ENCODE peak calls at places on chromosomes 16 and 17, in four cellular contexts. One of them, this sample, is unnamed.

GRCh38 chr16:86049641-86050040 is 150.7 kb downstream of the IRF8 start:
- DNase-seq in GM12878: no peak
- DNase-seq in SK-N-SH: no peak
- DNase-seq in HepG2: no peak
- DNase-seq in this sample: no peak

GRCh38 chr16:85514601-85515318 is 98.4 kb upstream of the GSE1 start:
- DNase-seq in SK-N-SH: peak
- DNase-seq in GM12878: no peak
- DNase-seq in HepG2: peak
- DNase-seq in this sample: peak

GRCh38 chr17:55770220-55770870 is 19.5 kb downstream of the PCTP start:
- DNase-seq in SK-N-SH: peak
- DNase-seq in HepG2: peak
- DNase-seq in GM12878: no peak
- DNase-seq in this sample: peak

GRCh38 chr16:22092143-22092933 is at the start of gene VWA3A:
- DNase-seq in GM12878: no peak
- DNase-seq in SK-N-SH: no peak
- DNase-seq in HepG2: no peak
- DNase-seq in this sample: no peak

GRCh38 chr17:614637-615546 is 99.7 kb downstream of the VPS53 start:
- DNase-seq in HepG2: no peak
- DNase-seq in SK-N-SH: no peak
- DNase-seq in GM12878: no peak
- DNase-seq in this sample: no peak

GRCh38 chr17:4001048-4001590 is 36.9 kb upstream of the ATP2A3 start:
- DNase-seq in HepG2: no peak
- DNase-seq in GM12878: no peak
- DNase-seq in SK-N-SH: no peak
- DNase-seq in this sample: no peak

GRCh38 chr17:13885550-13885949 is 183.8 kb upstream of the COX10 start:
- DNase-seq in HepG2: no peak
- DNase-seq in GM12878: no peak
- DNase-seq in SK-N-SH: no peak
- DNase-seq in this sample: no peak

GRCh38 chr17:17140590-17140980 is 65.5 kb downstream of the PLD6 start:
- DNase-seq in GM12878: no peak
- DNase-seq in SK-N-SH: no peak
- DNase-seq in HepG2: no peak
- DNase-seq in this sample: peak

GRCh38 chr16:23807028-23807427 is 28.8 kb upstream of the PRKCB start:
- DNase-seq in SK-N-SH: no peak
- DNase-seq in HepG2: no peak
- DNase-seq in GM12878: no peak
- DNase-seq in this sample: no peak

GRCh38 chr17:2948721-2949468 is 114.5 kb downstream of the OR1D5 start:
- DNase-seq in SK-N-SH: no peak
- DNase-seq in GM12878: no peak
- DNase-seq in HepG2: no peak
- DNase-seq in this sample: no peak

GRCh38 chr16:17282247-17282646 is 188.5 kb downstream of the XYLT1 start:
- DNase-seq in SK-N-SH: no peak
- DNase-seq in HepG2: no peak
- DNase-seq in GM12878: no peak
- DNase-seq in this sample: no peak

GRCh38 chr17:16933317-16934132 is 38.4 kb downstream of the TNFRSF13B start:
- DNase-seq in HepG2: no peak
- DNase-seq in SK-N-SH: no peak
- DNase-seq in GM12878: no peak
- DNase-seq in this sample: no peak

GRCh38 chr17:1561420-1562177 is 993 bp downstream of the PITPNA start:
- DNase-seq in SK-N-SH: peak
- DNase-seq in GM12878: no peak
- DNase-seq in HepG2: no peak
- DNase-seq in this sample: peak

GRCh38 chr17:55454906-55455474 is 33.4 kb upstream of the MMD start:
- DNase-seq in GM12878: no peak
- DNase-seq in SK-N-SH: no peak
- DNase-seq in HepG2: peak
- DNase-seq in this sample: peak

GRCh38 chr17:1882836-1883235 is 53.0 kb downstream of the RPA1 start:
- DNase-seq in GM12878: no peak
- DNase-seq in HepG2: peak
- DNase-seq in SK-N-SH: peak
- DNase-seq in this sample: peak

GRCh38 chr17:27983853-27984252 is 58.6 kb upstream of the NLK start:
- DNase-seq in HepG2: no peak
- DNase-seq in GM12878: no peak
- DNase-seq in SK-N-SH: no peak
- DNase-seq in this sample: no peak

GRCh38 chr17:59361386-59361785 is 29.9 kb downstream of the YPEL2 start:
- DNase-seq in GM12878: no peak
- DNase-seq in HepG2: no peak
- DNase-seq in SK-N-SH: no peak
- DNase-seq in this sample: no peak

GRCh38 chr17:79169861-79170260 is 95.2 kb downstream of the ENGASE start:
- DNase-seq in SK-N-SH: no peak
- DNase-seq in GM12878: no peak
- DNase-seq in HepG2: no peak
- DNase-seq in this sample: no peak

GRCh38 chr16:56742030-56742984 is 12.4 kb downstream of the NUP93 start:
- DNase-seq in SK-N-SH: no peak
- DNase-seq in GM12878: no peak
- DNase-seq in HepG2: no peak
- DNase-seq in this sample: no peak

GRCh38 chr17:671076-671762 is 43.4 kb downstream of the VPS53 start:
- DNase-seq in SK-N-SH: no peak
- DNase-seq in GM12878: no peak
- DNase-seq in HepG2: no peak
- DNase-seq in this sample: no peak

GRCh38 chr17:4444782-4445473 is 11.2 kb downstream of the SPNS3 start:
- DNase-seq in GM12878: no peak
- DNase-seq in HepG2: no peak
- DNase-seq in SK-N-SH: peak
- DNase-seq in this sample: no peak

GRCh38 chr16:86831366-86831765 is 253.0 kb downstream of the FOXL1 start:
- DNase-seq in HepG2: no peak
- DNase-seq in SK-N-SH: no peak
- DNase-seq in GM12878: no peak
- DNase-seq in this sample: no peak

GRCh38 chr17:61201211-61201610 is 198.4 kb upstream of the TBX2 start:
- DNase-seq in SK-N-SH: no peak
- DNase-seq in GM12878: no peak
- DNase-seq in HepG2: peak
- DNase-seq in this sample: peak

GRCh38 chr16:76943936-76944335 is 247.1 kb upstream of the MON1B start:
- DNase-seq in SK-N-SH: no peak
- DNase-seq in HepG2: no peak
- DNase-seq in GM12878: no peak
- DNase-seq in this sample: no peak

DNA sequence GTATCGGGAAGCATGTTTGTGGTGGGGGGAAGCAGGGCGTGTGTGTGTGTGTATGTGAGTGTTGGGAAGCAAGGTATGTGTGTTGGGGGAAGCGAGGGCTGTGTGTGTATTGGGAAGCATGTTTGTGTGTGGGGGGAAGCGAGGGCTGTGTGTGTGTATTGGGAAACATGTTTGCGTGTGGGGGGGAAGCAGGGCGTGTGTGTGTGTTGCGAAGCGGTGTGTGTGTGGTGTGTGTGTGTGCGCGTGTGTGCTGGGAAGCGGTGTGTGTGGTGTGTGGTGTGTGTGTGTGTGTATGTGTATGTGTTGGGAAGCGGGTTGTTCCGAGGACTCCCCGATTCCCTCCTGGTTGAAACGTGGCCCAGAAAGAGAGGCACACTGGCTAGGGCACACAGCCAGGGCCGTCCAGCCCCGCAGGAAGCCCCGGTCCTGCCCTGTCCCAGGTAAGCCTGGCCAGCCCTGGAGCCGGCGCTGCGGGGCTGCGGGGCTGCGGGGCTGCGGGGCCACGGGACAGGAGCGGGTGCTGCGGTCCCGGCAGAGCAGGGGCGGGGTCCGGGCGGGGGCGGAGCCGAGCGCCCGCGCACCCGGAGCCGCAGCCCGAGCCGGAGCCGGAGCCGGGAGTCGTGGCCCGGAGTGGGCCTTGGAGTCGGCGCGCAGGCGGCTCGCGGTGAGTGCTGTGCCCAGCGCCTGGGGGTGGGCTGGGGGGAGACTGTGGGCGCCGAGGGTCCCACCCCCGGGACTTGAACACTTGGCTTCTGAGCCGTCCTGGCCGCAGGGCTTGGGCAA is at the start of gene NOD2:
- DNase-seq in GM12878: no peak
- DNase-seq in SK-N-SH: peak
- DNase-seq in HepG2: no peak
- DNase-seq in this sample: peak
- TF ChIP-seq PBX3 in GM12878: no peak
- TF ChIP-seq PBX3 in SK-N-SH: no peak
- TF ChIP-seq PBX3 in HepG2: no peak
- TF ChIP-seq PBX3 in this sample: no peak

GRCh38 chr16:27363797-27364196 is 38.2 kb upstream of the IL21R start:
- DNase-seq in SK-N-SH: no peak
- DNase-seq in GM12878: no peak
- DNase-seq in HepG2: no peak
- DNase-seq in this sample: no peak
- TF ChIP-seq PBX3 in SK-N-SH: no peak
- TF ChIP-seq PBX3 in GM12878: no peak
- TF ChIP-seq PBX3 in HepG2: no peak
- TF ChIP-seq PBX3 in this sample: no peak

GRCh38 chr16:11179569-11179968 is 76.4 kb downstream of the SOCS1 start:
- DNase-seq in SK-N-SH: no peak
- DNase-seq in GM12878: no peak
- DNase-seq in HepG2: no peak
- DNase-seq in this sample: no peak
- TF ChIP-seq PBX3 in SK-N-SH: no peak
- TF ChIP-seq PBX3 in GM12878: no peak
- TF ChIP-seq PBX3 in HepG2: no peak
- TF ChIP-seq PBX3 in this sample: no peak

DNA sequence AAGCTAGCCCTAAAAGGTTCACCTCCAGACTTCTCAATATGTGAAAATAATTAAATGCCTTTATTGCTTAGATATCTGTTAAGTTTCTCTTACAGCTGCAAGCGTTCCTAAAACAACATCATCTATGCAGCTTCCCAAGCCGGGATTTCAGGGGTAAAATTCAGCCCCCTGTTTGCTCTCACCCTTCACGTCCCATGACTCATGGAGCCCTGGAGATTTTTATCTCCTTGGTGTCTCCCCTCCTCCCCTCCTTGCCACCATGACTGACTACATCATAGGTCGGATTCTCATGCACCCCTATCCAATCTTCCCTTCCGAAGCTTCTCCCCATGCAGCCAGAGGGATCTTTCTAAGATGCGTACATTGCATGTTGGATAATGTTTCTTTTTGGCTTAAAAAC is 21.0 kb upstream of the CACNG4 start:
- DNase-seq in GM12878: no peak
- DNase-seq in SK-N-SH: no peak
- DNase-seq in HepG2: no peak
- DNase-seq in this sample: no peak
- TF ChIP-seq PBX3 in GM12878: no peak
- TF ChIP-seq PBX3 in SK-N-SH: no peak
- TF ChIP-seq PBX3 in HepG2: no peak
- TF ChIP-seq PBX3 in this sample: no peak

DNA sequence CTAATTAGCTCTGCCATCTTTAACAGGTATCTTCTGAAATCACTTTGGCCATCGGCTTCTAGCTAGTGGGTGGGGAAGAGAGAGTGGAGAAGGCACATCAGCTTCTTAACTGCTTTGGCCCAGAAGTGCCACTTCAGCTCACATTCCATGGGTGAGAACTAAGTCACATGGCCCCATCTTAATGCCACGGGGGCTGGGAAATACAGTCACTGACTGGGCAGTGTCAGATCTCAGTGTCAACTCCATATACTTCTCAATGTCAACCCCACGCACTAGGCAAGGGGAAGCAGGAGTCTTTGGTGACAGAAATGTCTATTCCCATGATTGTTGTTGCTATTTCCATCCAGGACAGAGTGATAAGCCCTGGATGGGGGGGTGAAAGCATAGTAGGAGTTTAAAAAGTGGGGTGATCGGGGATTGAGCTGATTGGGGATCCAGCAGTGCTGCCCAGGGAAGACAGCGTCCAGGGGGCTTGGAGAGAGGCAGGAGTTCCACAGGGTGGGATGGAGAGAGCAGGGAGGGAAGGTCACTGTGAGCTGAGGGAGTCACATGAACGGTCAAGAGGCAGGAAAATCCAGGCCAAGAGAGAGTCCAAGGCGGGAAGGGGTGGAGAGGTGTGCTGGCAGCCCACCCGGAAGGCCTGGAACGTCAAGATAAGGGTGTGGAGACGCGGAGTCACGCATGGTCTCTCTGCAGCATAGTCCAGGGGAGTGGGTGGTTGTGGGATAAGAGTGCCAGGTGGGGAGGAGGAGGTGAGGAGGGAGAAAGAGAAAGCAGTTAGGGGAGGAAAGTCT is 29.2 kb downstream of the CCR7 start:
- DNase-seq in HepG2: no peak
- DNase-seq in GM12878: no peak
- DNase-seq in SK-N-SH: no peak
- DNase-seq in this sample: no peak
- TF ChIP-seq PBX3 in HepG2: no peak
- TF ChIP-seq PBX3 in GM12878: no peak
- TF ChIP-seq PBX3 in SK-N-SH: no peak
- TF ChIP-seq PBX3 in this sample: no peak

DNA sequence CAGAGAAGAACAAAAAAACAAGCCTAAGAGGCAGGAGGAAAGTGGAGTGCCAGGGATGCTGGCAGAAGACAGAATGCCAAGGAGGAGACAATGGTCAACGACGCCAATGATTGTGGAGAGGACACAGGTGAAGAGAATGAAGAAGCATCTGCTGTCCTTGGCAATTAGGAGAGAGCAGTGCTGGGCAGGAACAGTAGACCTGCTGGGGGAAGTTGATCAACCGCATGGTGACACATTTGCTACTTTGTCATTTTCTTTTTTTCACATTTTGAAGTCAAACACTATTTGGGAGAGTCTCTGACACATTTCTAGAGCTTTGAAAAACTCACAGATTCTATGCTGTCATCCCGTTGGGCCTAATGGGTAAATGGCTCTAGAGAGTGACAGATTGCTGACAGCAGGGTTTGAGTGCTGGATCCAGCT is 1.1 kb upstream of the PIK3R6 start:
- DNase-seq in SK-N-SH: no peak
- DNase-seq in HepG2: no peak
- DNase-seq in GM12878: no peak
- DNase-seq in this sample: no peak
- TF ChIP-seq PBX3 in SK-N-SH: no peak
- TF ChIP-seq PBX3 in HepG2: no peak
- TF ChIP-seq PBX3 in GM12878: peak
- TF ChIP-seq PBX3 in this sample: no peak